ENCODE peak calls at places on chromosomes 7 and 10, in eight cellular contexts. T is astrocyte of the spinal cord, H is AG10803, O is AG09309, P is brain microvascular endothelial cell, C is OCI-LY7, S is gastrocnemius medialis, B is H9. F is an unnamed sample.

GRCh38 chr10:63681965-63682704 is 160.9 kb downstream of the REEP3 start:
- DNase-seq in T (peak), H (peak), O (peak), P (peak), C (no peak), S (peak), B (no peak), F (peak)

GRCh38 chr7:99106869-99107268 is 37.0 kb downstream of the SMURF1 start:
- DNase-seq in T (no peak), H (peak), O (no peak), P (no peak), C (no peak), S (no peak), B (no peak), F (peak)

GRCh38 chr10:24307696-24308476 is 98.9 kb downstream of the KIAA1217 start:
- DNase-seq in T (no peak), H (peak), O (no peak), P (no peak), C (no peak), S (no peak), B (no peak), F (no peak)

GRCh38 chr7:44229546-44230105 is 28.8 kb downstream of the YKT6 start:
- DNase-seq in T (no peak), H (no peak), O (no peak), P (no peak), C (no peak), S (no peak), B (no peak), F (no peak)

GRCh38 chr10:112789248-112789647 is 160.8 kb upstream of the TCF7L2 start:
- DNase-seq in T (no peak), H (no peak), O (no peak), P (no peak), C (no peak), S (no peak), B (no peak), F (no peak)

GRCh38 chr10:72292223-72292691 is 18.5 kb downstream of the DDIT4 start:
- DNase-seq in T (no peak), H (no peak), O (no peak), P (no peak), C (no peak), S (no peak), B (no peak), F (peak)

GRCh38 chr7:148700693-148701092 is 2.0 kb downstream of the CUL1 start:
- DNase-seq in T (peak), H (peak), O (no peak), P (peak), C (peak), S (no peak), B (no peak), F (peak)

GRCh38 chr7:108805808-108806397 is 236.2 kb downstream of the DNAJB9 start:
- DNase-seq in T (peak), H (peak), O (peak), P (peak), C (peak), S (no peak), B (no peak), F (no peak)

GRCh38 chr7:37921340-37921805 is 933 bp downstream of the EPDR1 start:
- DNase-seq in T (peak), H (peak), O (no peak), P (peak), C (no peak), S (no peak), B (peak), F (no peak)

GRCh38 chr7:129367349-129367699 is 66.9 kb upstream of the STRIP2 start:
- DNase-seq in T (no peak), H (no peak), O (no peak), P (no peak), C (no peak), S (no peak), B (no peak), F (no peak)

GRCh38 chr7:5423272-5423843 is at the start of gene TNRC18:
- DNase-seq in T (no peak), H (no peak), O (no peak), P (no peak), C (peak), S (no peak), B (no peak), F (no peak)
- TF ChIP-seq CTCF in T (no peak), H (no peak), O (no peak), P (no peak), C (no peak), S (no peak), B (no peak), F (no peak)

GRCh38 chr7:75985009-75985517 is 9.3 kb downstream of the TMEM120A start:
- DNase-seq in T (no peak), H (no peak), O (no peak), P (no peak), C (no peak), S (no peak), B (no peak), F (no peak)

GRCh38 chr7:75984130-75985008 is 10.0 kb downstream of the TMEM120A start:
- DNase-seq in T (no peak), H (no peak), O (no peak), P (no peak), C (no peak), S (no peak), B (no peak), F (no peak)

GRCh38 chr7:75981450-75982305 is 12.7 kb downstream of the TMEM120A start:
- DNase-seq in T (no peak), H (no peak), O (no peak), P (no peak), C (no peak), S (no peak), B (no peak), F (no peak)

GRCh38 chr7:75982306-75983064 is 11.9 kb downstream of the TMEM120A start:
- DNase-seq in T (no peak), H (no peak), O (no peak), P (no peak), C (no peak), S (no peak), B (no peak), F (no peak)

GRCh38 chr7:75983471-75984129 is 10.8 kb downstream of the TMEM120A start:
- DNase-seq in T (no peak), H (no peak), O (no peak), P (no peak), C (no peak), S (no peak), B (no peak), F (no peak)
- TF ChIP-seq CTCF in T (no peak), H (no peak), O (no peak), P (no peak), C (no peak), S (no peak), B (no peak), F (no peak)

GRCh38 chr10:48523820-48524758 is 80.8 kb downstream of the ARHGAP22 start:
- DNase-seq in T (peak), H (peak), O (no peak), P (no peak), C (no peak), S (no peak), B (peak), F (no peak)
- TF ChIP-seq CTCF in T (peak), H (no peak), O (peak), P (peak), C (peak), S (no peak), B (peak), F (peak)

GRCh38 chr10:88045116-88045515 is 181.7 kb downstream of the PTEN start:
- DNase-seq in T (peak), H (no peak), O (no peak), P (peak), C (no peak), S (no peak), B (no peak), F (no peak)
- TF ChIP-seq CTCF in T (no peak), H (no peak), O (no peak), P (no peak), C (no peak), S (no peak), B (no peak), F (no peak)

GRCh38 chr10:61313460-61313859 is 139.7 kb downstream of the TMEM26 start:
- DNase-seq in T (peak), H (peak), O (peak), P (no peak), C (no peak), S (no peak), B (no peak), F (no peak)
- TF ChIP-seq CTCF in T (no peak), H (no peak), O (no peak), P (no peak), C (no peak), S (no peak), B (no peak), F (no peak)

DNA sequence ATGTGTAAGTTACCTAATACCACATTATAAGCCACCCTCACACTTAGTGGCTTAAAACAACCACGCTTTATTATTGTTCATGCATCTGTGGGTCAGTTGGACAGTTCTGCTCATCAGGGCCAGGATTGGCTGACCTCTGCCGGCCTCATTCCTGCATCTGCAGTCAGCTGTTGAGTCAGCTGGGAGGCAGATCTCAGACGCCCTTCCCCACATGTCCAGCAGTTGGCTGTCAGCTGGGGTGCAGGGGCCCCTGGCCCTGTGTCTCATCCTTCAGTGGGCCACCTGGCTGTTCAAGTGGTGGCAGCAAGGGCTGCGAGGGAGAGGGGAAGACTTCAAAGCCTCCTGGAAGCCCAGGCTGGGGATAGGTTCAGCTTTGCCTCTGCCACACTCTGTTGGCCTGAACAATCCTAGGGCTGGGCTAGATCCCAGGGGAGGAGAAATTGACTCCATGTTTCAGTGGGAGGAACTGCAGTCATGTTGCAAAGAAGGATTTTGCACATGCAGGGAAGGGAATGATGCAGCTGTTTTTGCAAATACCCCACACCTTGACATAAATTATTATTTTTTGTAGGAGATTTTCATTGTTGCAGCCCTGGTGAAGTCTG is 33.1 kb downstream of the TACR2 start:
- DNase-seq in T (peak), H (peak), O (no peak), P (peak), C (no peak), S (no peak), B (no peak), F (no peak)
- TF ChIP-seq CTCF in T (no peak), H (peak), O (peak), P (peak), C (no peak), S (peak), B (peak), F (no peak)

GRCh38 chr7:93921607-93922446 is at the start of gene GNG11:
- DNase-seq in T (peak), H (peak), O (peak), P (peak), C (peak), S (peak), B (peak), F (no peak)
- TF ChIP-seq CTCF in T (no peak), H (no peak), O (no peak), P (no peak), C (peak), S (no peak), B (no peak), F (no peak)

DNA sequence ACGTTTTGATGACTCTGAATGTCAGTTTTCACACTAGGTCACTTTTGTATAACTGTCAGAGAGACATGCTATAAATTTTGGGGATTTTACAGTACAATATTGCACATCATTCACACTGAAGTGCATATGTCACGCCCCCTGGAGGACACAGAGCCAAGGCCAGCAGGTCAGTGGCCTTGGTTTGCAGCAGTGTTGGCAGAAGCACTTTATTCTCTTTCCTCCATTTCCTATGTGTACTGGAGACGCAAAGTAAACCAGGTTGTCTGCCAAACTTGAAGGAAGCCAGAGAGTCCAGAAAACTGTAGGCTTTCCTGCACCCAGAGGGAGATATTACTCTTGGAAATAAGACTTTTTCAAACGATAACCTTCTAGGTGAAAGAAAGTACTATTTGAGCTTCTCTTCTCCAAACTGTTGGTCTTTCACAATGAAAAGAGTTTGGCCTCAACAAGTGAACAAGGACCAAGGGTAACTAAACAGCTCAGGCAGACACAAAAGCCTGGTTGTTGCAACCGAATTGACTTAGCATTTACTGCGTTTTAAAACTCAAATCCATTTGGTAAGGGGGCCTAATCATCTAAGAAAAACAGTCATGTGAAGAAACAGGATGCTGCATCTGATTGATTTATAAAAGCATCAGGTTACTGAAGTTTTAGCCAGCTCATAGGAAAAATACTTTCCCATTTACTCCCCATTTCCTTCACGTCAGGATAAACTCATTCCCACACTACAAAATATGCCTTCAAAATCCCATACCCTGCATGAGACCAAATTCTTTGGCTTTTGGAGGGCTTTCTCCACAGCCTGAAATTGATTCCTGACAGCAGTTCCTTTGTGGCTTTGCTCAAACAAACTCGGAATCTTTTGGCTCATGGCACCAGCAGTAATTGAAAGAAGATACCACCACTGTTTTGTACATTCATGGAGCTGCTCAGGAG is 83.0 kb upstream of the SEC61G start:
- DNase-seq in T (peak), H (peak), O (peak), P (peak), C (peak), S (no peak), B (peak), F (peak)
- TF ChIP-seq CTCF in T (peak), H (peak), O (peak), P (peak), C (peak), S (peak), B (peak), F (peak)